ENCODE peak calls at places on chromosomes 16 and 17, in seven cellular contexts. T, V, L, C, H, N and F are unnamed samples.

GRCh38 chr17:38608648-38609047 is 2.9 kb upstream of the SRCIN1 start:
- DNase-seq in T (no peak), V (peak), L (no peak), C (peak), H (no peak), N (peak), F (no peak)

GRCh38 chr17:28112199-28112995 is 69.9 kb downstream of the NLK start:
- DNase-seq in T (no peak), V (no peak), L (no peak), C (no peak), H (no peak), N (no peak), F (no peak)

GRCh38 chr17:35423761-35424160 is 8.5 kb downstream of the SLFN12 start:
- DNase-seq in T (no peak), V (no peak), L (no peak), C (no peak), H (no peak), N (no peak), F (no peak)

GRCh38 chr17:48177816-48178215 is 70.2 kb downstream of the SNX11 start:
- DNase-seq in T (no peak), V (no peak), L (no peak), C (no peak), H (no peak), N (peak), F (no peak)

GRCh38 chr17:32159586-32160438 is 17.5 kb downstream of the RHOT1 start:
- DNase-seq in T (no peak), V (no peak), L (no peak), C (no peak), H (no peak), N (no peak), F (no peak)

GRCh38 chr17:67474081-67474661 is 97.1 kb downstream of the PITPNC1 start:
- DNase-seq in T (peak), V (no peak), L (no peak), C (no peak), H (no peak), N (no peak), F (no peak)

GRCh38 chr16:46689492-46690280 is at the start of gene ORC6:
- DNase-seq in T (peak), V (peak), L (peak), C (peak), H (no peak), N (peak), F (peak)

GRCh38 chr16:14523632-14524031 is 106.4 kb downstream of the PARN start:
- DNase-seq in T (no peak), V (no peak), L (no peak), C (no peak), H (no peak), N (no peak), F (no peak)

GRCh38 chr17:12853921-12854320 is 64.6 kb downstream of the ARHGAP44 start:
- DNase-seq in T (no peak), V (no peak), L (no peak), C (no peak), H (no peak), N (no peak), F (no peak)

GRCh38 chr17:79937981-79938695 is 97.5 kb downstream of the TBC1D16 start:
- DNase-seq in T (no peak), V (no peak), L (no peak), C (no peak), H (no peak), N (peak), F (no peak)

GRCh38 chr17:65048441-65048840 is 8.1 kb downstream of the GNA13 start:
- DNase-seq in T (no peak), V (no peak), L (no peak), C (no peak), H (no peak), N (no peak), F (no peak)

GRCh38 chr17:1762906-1763829 is 1.3 kb downstream of the SERPINF1 start:
- DNase-seq in T (peak), V (peak), L (no peak), C (no peak), H (no peak), N (peak), F (no peak)

GRCh38 chr17:491086-492014 is 138.7 kb upstream of the RPH3AL start:
- DNase-seq in T (peak), V (peak), L (peak), C (peak), H (no peak), N (peak), F (no peak)

GRCh38 chr16:86994651-86995171 is 322.5 kb downstream of the C16orf95 start:
- DNase-seq in T (peak), V (no peak), L (no peak), C (no peak), H (no peak), N (no peak), F (peak)

GRCh38 chr16:87330646-87331045 is 13.5 kb upstream of the C16orf95 start:
- DNase-seq in T (peak), V (no peak), L (no peak), C (no peak), H (no peak), N (no peak), F (no peak)

GRCh38 chr16:48409839-48410610 is 24.8 kb upstream of the SIAH1 start:
- DNase-seq in T (no peak), V (peak), L (no peak), C (peak), H (no peak), N (peak), F (peak)

GRCh38 chr17:5759501-5759925 is 175.2 kb upstream of the NLRP1 start:
- DNase-seq in T (no peak), V (no peak), L (no peak), C (no peak), H (no peak), N (no peak), F (no peak)

GRCh38 chr17:51486091-51486490 is 225.7 kb downstream of the UTP18 start:
- DNase-seq in T (no peak), V (no peak), L (no peak), C (peak), H (no peak), N (peak), F (no peak)

GRCh38 chr17:63196772-63197335 is 230.8 kb downstream of the TANC2 start:
- DNase-seq in T (no peak), V (no peak), L (no peak), C (no peak), H (no peak), N (no peak), F (no peak)

GRCh38 chr16:66382966-66383299 is 16.4 kb downstream of the CDH5 start:
- DNase-seq in T (no peak), V (no peak), L (no peak), C (no peak), H (no peak), N (no peak), F (peak)

GRCh38 chr17:5516060-5516792 is 29.9 kb downstream of the MIS12 start:
- DNase-seq in T (no peak), V (no peak), L (no peak), C (no peak), H (no peak), N (no peak), F (peak)

GRCh38 chr16:1990336-1991134 is 765 bp downstream of the SYNGR3 start:
- DNase-seq in T (no peak), V (peak), L (no peak), C (no peak), H (no peak), N (peak), F (no peak)

GRCh38 chr16:14263769-14264168 is 192.7 kb downstream of the MRTFB start:
- DNase-seq in T (no peak), V (no peak), L (no peak), C (no peak), H (no peak), N (no peak), F (no peak)

GRCh38 chr17:9144502-9145233 is 123.4 kb downstream of the NTN1 start:
- DNase-seq in T (no peak), V (peak), L (no peak), C (no peak), H (no peak), N (peak), F (no peak)

GRCh38 chr17:81074875-81075274 is 39.9 kb downstream of the BAIAP2 start:
- DNase-seq in T (no peak), V (no peak), L (no peak), C (no peak), H (no peak), N (no peak), F (peak)

GRCh38 chr17:10052414-10052813 is 146.0 kb downstream of the GAS7 start:
- DNase-seq in T (no peak), V (no peak), L (no peak), C (no peak), H (peak), N (no peak), F (no peak)

GRCh38 chr16:8590161-8590688 is at the start of gene TMEM114:
- DNase-seq in T (no peak), V (no peak), L (no peak), C (no peak), H (no peak), N (no peak), F (no peak)

GRCh38 chr16:86575754-86576557 is 2.4 kb upstream of the FOXL1 start:
- DNase-seq in T (peak), V (peak), L (no peak), C (peak), H (no peak), N (peak), F (peak)

GRCh38 chr17:2459917-2460271 is 51.8 kb downstream of the METTL16 start:
- DNase-seq in T (no peak), V (no peak), L (no peak), C (no peak), H (no peak), N (no peak), F (no peak)

GRCh38 chr17:79834575-79835469 is 4.4 kb downstream of the CBX4 start:
- DNase-seq in T (no peak), V (no peak), L (no peak), C (no peak), H (no peak), N (peak), F (no peak)

GRCh38 chr17:75428775-75429469 is 23.4 kb upstream of the GRB2 start:
- DNase-seq in T (no peak), V (no peak), L (no peak), C (no peak), H (no peak), N (no peak), F (peak)

GRCh38 chr17:11094377-11094776 is 146.6 kb upstream of the SHISA6 start:
- DNase-seq in T (no peak), V (no peak), L (no peak), C (no peak), H (no peak), N (no peak), F (no peak)

GRCh38 chr17:82896071-82897000 is 56.5 kb upstream of the ZNF750 start:
- DNase-seq in T (no peak), V (no peak), L (no peak), C (no peak), H (no peak), N (no peak), F (no peak)

GRCh38 chr16:75249441-75249840 is 2.0 kb downstream of the BCAR1 start:
- DNase-seq in T (no peak), V (no peak), L (no peak), C (no peak), H (no peak), N (no peak), F (no peak)

GRCh38 chr16:75246504-75247205 is 4.8 kb downstream of the BCAR1 start:
- DNase-seq in T (no peak), V (no peak), L (no peak), C (no peak), H (no peak), N (peak), F (no peak)

GRCh38 chr16:75247249-75247648 is 4.2 kb downstream of the BCAR1 start:
- DNase-seq in T (no peak), V (no peak), L (no peak), C (no peak), H (no peak), N (peak), F (no peak)

GRCh38 chr16:75248536-75249380 is 2.7 kb downstream of the BCAR1 start:
- DNase-seq in T (no peak), V (no peak), L (no peak), C (peak), H (no peak), N (peak), F (no peak)

DNA sequence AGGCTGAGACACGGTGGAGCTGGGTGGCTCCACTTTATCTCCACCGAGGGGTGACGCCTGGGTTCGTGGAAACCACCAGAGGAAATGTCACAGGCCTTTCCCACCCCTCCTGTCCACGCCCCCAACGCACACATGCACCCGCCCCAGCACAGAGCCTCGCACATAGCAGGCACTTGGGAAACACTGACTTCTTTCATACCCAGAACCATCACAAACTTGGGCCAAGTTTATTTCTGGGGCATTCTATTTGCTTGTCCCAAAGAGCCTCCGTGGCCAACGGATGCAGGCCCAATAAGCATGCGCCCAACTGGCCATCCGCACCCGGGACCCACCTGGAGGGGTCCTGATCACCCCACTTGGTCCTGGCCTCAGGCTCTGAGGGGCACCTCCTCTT is 3.3 kb downstream of the BCAR1 start:
- DNase-seq in T (no peak), V (no peak), L (no peak), C (no peak), H (no peak), N (peak), F (no peak)
- TF ChIP-seq POLR2A in T (no peak), V (no peak), L (no peak), C (no peak), H (no peak), N (peak), F (no peak)

DNA sequence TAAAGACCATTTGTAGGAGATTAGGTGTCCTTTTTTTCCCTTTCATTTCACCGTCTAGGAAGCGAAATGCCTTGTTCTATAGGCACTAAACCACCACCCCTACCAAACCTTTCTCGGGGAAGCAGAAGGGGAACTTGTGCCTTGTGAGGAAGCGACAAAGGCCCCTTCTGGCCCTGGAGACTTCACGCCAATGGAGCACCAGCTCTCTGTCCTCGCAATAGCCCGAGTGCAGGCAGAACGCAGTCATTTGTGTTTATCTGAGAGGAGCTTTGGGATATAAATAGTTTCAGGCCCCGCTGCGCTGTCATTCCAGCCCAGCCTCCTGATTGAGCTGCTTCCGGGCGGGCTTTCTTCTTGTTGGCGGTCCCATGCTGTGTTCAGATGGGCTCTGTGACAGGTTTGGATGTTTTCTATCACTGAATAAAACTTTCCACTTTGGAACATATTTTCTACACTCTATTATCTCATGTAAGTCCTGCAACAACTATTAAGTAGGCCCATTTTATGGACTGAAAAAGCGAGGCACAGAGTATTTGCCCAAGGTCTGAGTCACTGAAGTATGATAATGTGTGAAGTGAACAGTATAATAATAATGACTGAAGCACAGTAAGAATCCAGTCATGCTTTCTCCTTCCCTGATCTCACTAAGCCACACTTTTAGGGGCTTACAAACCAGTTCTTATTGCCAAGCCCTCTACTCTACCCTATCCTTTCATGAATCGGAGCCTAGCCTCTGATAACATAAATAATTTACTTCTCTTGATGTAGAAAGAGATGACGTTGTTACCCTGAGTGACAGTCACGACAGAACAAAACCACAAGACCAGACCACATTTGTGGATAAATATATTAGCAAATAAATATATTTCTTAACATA is 1.1 kb upstream of the SUPT4H1 start:
- DNase-seq in T (peak), V (peak), L (no peak), C (peak), H (no peak), N (peak), F (no peak)
- TF ChIP-seq POLR2A in T (peak), V (no peak), L (no peak), C (no peak), H (no peak), N (no peak), F (peak)

GRCh38 chr17:55303008-55303493 is 38.3 kb downstream of the HLF start:
- DNase-seq in T (no peak), V (no peak), L (no peak), C (no peak), H (no peak), N (no peak), F (no peak)

GRCh38 chr17:55305321-55306087 is 40.7 kb downstream of the HLF start:
- DNase-seq in T (no peak), V (no peak), L (no peak), C (no peak), H (no peak), N (no peak), F (no peak)

GRCh38 chr17:55302407-55302787 is 37.6 kb downstream of the HLF start:
- DNase-seq in T (no peak), V (no peak), L (no peak), C (no peak), H (no peak), N (no peak), F (no peak)

GRCh38 chr17:55303701-55304145 is 39.0 kb downstream of the HLF start:
- DNase-seq in T (no peak), V (no peak), L (no peak), C (no peak), H (no peak), N (no peak), F (no peak)

DNA sequence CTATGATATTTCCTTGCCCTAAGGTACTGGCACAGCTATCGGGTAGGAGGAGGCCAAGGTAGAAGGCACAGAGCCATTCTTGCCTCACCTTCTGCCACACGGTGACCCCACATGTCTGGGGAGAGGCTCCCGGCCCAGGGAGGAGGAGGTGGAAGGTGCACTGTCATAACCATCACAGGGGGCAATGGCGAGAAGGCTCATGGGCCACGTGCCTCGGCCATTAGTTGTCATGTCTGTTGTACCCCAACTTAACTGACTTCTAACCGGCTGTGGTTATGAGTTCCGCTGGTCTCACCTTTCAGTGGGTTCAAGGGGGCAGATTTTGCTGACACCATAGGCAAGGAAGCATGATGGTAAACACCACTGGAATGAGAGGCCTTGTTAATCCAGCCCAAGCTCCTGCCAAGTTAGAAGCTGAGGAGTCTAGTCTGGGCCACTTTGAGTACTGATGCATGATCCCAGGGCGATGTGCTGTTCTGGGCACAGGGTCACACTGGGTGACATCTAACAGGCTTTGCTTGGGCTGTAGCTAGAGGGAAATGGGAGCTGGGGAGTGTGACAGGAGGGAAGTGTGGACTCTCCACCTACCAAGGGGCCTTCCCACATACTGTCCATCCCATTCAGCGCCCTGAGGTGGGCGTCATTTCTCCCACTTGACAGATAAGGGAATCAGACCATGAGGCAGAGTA is 39.6 kb downstream of the HLF start:
- DNase-seq in T (no peak), V (no peak), L (no peak), C (no peak), H (no peak), N (no peak), F (no peak)
- TF ChIP-seq POLR2A in T (no peak), V (no peak), L (no peak), C (no peak), H (no peak), N (no peak), F (no peak)

DNA sequence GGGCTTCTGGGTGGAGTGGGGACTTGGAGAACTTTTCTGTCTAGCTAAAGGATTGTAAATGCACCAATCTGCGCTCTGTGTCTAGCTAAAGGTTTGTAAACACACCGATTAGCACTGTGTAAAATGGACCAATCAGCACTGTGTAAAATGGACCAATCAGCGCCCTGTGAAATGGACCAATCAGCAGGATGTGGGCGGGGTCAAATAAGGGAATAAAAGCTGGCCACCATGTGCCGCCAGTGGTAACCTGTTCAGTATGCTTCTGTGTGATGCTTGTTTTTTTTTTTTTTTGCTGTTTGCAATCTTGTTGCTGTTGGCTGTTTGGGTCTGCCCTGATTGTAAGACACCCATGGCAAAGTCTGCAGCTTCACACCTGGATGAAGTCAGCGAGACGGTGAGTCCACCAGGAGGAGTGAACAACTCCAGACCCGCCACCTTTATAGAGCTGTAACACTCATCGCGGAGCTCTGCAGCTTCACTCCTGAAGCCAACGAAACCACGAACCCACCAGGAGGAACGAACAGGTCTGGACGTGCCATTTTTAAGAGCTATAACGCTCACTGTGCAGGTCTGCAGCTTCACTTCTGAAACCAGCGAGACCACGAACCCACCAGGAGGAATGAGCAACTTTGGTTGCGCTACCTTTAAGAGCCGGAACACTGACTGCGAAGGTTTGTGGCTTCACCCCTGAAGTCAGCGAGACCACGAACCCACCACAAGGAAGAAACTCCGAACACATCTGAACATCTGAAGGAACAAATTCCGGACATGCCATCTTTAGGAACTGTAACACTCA is 85.0 kb upstream of the MED9 start:
- DNase-seq in T (no peak), V (peak), L (no peak), C (no peak), H (peak), N (no peak), F (no peak)
- TF ChIP-seq POLR2A in T (no peak), V (no peak), L (no peak), C (no peak), H (peak), N (no peak), F (no peak)

GRCh38 chr17:34368455-34369195 is 5.6 kb upstream of the CCL1 start:
- DNase-seq in T (no peak), V (no peak), L (no peak), C (no peak), H (no peak), N (no peak), F (no peak)
- TF ChIP-seq POLR2A in T (no peak), V (no peak), L (no peak), C (no peak), H (no peak), N (no peak), F (no peak)